ENCODE peak calls at places on chromosomes 7 and 10, in five cellular contexts. One of them, this sample, is unnamed.

GRCh38 chr7:29459591-29459990 is 104.0 kb upstream of the PRR15 start:
- DNase-seq in neuronal stem cell: no peak
- DNase-seq in H9: no peak
- DNase-seq in H1: no peak
- DNase-seq in trophoblast cell: no peak
- DNase-seq in this sample: no peak

GRCh38 chr10:9762966-9763656 is 1254.6 kb upstream of the CELF2 start:
- DNase-seq in neuronal stem cell: no peak
- DNase-seq in H9: no peak
- DNase-seq in H1: no peak
- DNase-seq in trophoblast cell: peak
- DNase-seq in this sample: peak

GRCh38 chr7:13042605-13043236 is 355.3 kb downstream of the ARL4A start:
- DNase-seq in neuronal stem cell: no peak
- DNase-seq in H9: no peak
- DNase-seq in H1: no peak
- DNase-seq in trophoblast cell: no peak
- DNase-seq in this sample: peak

GRCh38 chr7:93914581-93915066 is 6.9 kb upstream of the GNG11 start:
- DNase-seq in neuronal stem cell: no peak
- DNase-seq in H9: no peak
- DNase-seq in H1: no peak
- DNase-seq in trophoblast cell: peak
- DNase-seq in this sample: peak

GRCh38 chr7:84191261-84191660 is 3.3 kb downstream of the SEMA3A start:
- DNase-seq in neuronal stem cell: no peak
- DNase-seq in H9: no peak
- DNase-seq in H1: no peak
- DNase-seq in trophoblast cell: no peak
- DNase-seq in this sample: no peak

GRCh38 chr7:135661311-135662122 is 797 bp upstream of the STMP1 start:
- DNase-seq in neuronal stem cell: no peak
- DNase-seq in H9: no peak
- DNase-seq in H1: no peak
- DNase-seq in trophoblast cell: peak
- DNase-seq in this sample: no peak

GRCh38 chr7:38385682-38386081 is 112.2 kb upstream of the TARP start:
- DNase-seq in neuronal stem cell: no peak
- DNase-seq in H9: no peak
- DNase-seq in H1: no peak
- DNase-seq in trophoblast cell: no peak
- DNase-seq in this sample: no peak

GRCh38 chr7:43534110-43534509 is 48.8 kb upstream of the STK17A start:
- DNase-seq in neuronal stem cell: no peak
- DNase-seq in H9: no peak
- DNase-seq in H1: no peak
- DNase-seq in trophoblast cell: no peak
- DNase-seq in this sample: peak

GRCh38 chr7:70387197-70387596 is 744.7 kb upstream of the GALNT17 start:
- DNase-seq in neuronal stem cell: no peak
- DNase-seq in H9: no peak
- DNase-seq in H1: no peak
- DNase-seq in trophoblast cell: no peak
- DNase-seq in this sample: no peak

GRCh38 chr10:34124522-34125035 is 690.5 kb downstream of the PARD3 start:
- DNase-seq in neuronal stem cell: no peak
- DNase-seq in H9: no peak
- DNase-seq in H1: peak
- DNase-seq in trophoblast cell: peak
- DNase-seq in this sample: no peak

GRCh38 chr7:2201128-2201527 is 31.6 kb downstream of the MAD1L1 start:
- DNase-seq in neuronal stem cell: no peak
- DNase-seq in H9: no peak
- DNase-seq in H1: no peak
- DNase-seq in trophoblast cell: no peak
- DNase-seq in this sample: no peak

GRCh38 chr7:125878990-125879389 is 949.4 kb upstream of the POT1 start:
- DNase-seq in neuronal stem cell: no peak
- DNase-seq in H9: no peak
- DNase-seq in H1: no peak
- DNase-seq in trophoblast cell: no peak
- DNase-seq in this sample: peak

GRCh38 chr10:34861293-34862004 is 46.4 kb upstream of the PARD3 start:
- DNase-seq in neuronal stem cell: no peak
- DNase-seq in H9: no peak
- DNase-seq in H1: no peak
- DNase-seq in trophoblast cell: no peak
- DNase-seq in this sample: peak

GRCh38 chr7:135664046-135664589 is 1.8 kb downstream of the STMP1 start:
- DNase-seq in neuronal stem cell: no peak
- DNase-seq in H9: no peak
- DNase-seq in H1: no peak
- DNase-seq in trophoblast cell: peak
- DNase-seq in this sample: peak

GRCh38 chr7:36284470-36284869 is 105.2 kb upstream of the ANLN start:
- DNase-seq in neuronal stem cell: no peak
- DNase-seq in H9: peak
- DNase-seq in H1: peak
- DNase-seq in trophoblast cell: no peak
- DNase-seq in this sample: no peak

GRCh38 chr10:46310851-46311250 is 24.1 kb downstream of the ANTXRL start:
- DNase-seq in neuronal stem cell: no peak
- DNase-seq in H9: peak
- DNase-seq in H1: no peak
- DNase-seq in trophoblast cell: no peak
- DNase-seq in this sample: no peak

GRCh38 chr10:17563452-17563851 is 53.7 kb downstream of the HACD1 start:
- DNase-seq in neuronal stem cell: no peak
- DNase-seq in H9: no peak
- DNase-seq in H1: no peak
- DNase-seq in trophoblast cell: no peak
- DNase-seq in this sample: no peak

GRCh38 chr10:71621263-71621751 is 98.3 kb downstream of the C10orf105 start:
- DNase-seq in neuronal stem cell: no peak
- DNase-seq in H9: peak
- DNase-seq in H1: no peak
- DNase-seq in trophoblast cell: no peak
- DNase-seq in this sample: peak
- H3K4me2 ChIP-seq in neuronal stem cell: peak
- H3K4me2 ChIP-seq in H9: peak
- H3K4me2 ChIP-seq in H1: peak
- H3K4me2 ChIP-seq in trophoblast cell: peak
- H3K4me2 ChIP-seq in this sample: no peak

DNA sequence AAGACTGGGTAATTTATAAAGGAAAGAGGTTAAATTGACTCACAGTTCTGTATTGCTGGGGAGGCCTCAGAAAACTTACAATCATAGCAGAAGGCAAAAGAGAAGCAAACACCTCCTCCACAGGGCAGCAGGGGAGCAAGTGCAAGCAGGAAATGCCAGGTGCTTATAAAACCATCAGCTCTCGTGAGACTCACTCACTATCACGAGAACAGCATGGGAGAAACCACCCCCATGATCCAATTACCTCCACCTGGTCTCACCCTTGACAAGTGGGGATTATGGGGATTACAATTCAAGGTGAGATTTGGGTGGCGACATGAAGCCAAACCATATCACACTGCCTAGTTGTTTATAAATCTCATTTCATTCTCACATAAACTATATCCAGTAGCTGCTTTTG is 28.0 kb upstream of the CPN1 start:
- DNase-seq in neuronal stem cell: no peak
- DNase-seq in H9: peak
- DNase-seq in H1: no peak
- DNase-seq in trophoblast cell: no peak
- DNase-seq in this sample: no peak
- H2BK12ac ChIP-seq in neuronal stem cell: no peak
- H2BK12ac ChIP-seq in H9: no peak
- H2BK12ac ChIP-seq in H1: no peak
- H2BK12ac ChIP-seq in trophoblast cell: no peak
- H2BK12ac ChIP-seq in this sample: no peak

GRCh38 chr7:77329466-77330168 is 86.5 kb downstream of the GSAP start:
- DNase-seq in neuronal stem cell: no peak
- DNase-seq in H9: no peak
- DNase-seq in H1: no peak
- DNase-seq in trophoblast cell: no peak
- DNase-seq in this sample: no peak

GRCh38 chr7:77335581-77335980 is 80.6 kb downstream of the GSAP start:
- DNase-seq in neuronal stem cell: no peak
- DNase-seq in H9: no peak
- DNase-seq in H1: no peak
- DNase-seq in trophoblast cell: no peak
- DNase-seq in this sample: no peak

GRCh38 chr7:77328669-77329068 is 87.5 kb downstream of the GSAP start:
- DNase-seq in neuronal stem cell: no peak
- DNase-seq in H9: no peak
- DNase-seq in H1: no peak
- DNase-seq in trophoblast cell: no peak
- DNase-seq in this sample: no peak

GRCh38 chr7:77330169-77330882 is 85.8 kb downstream of the GSAP start:
- DNase-seq in neuronal stem cell: no peak
- DNase-seq in H9: no peak
- DNase-seq in H1: no peak
- DNase-seq in trophoblast cell: no peak
- DNase-seq in this sample: peak

GRCh38 chr7:77331938-77332695 is 84.0 kb downstream of the GSAP start:
- DNase-seq in neuronal stem cell: peak
- DNase-seq in H9: peak
- DNase-seq in H1: no peak
- DNase-seq in trophoblast cell: peak
- DNase-seq in this sample: peak
- H3K14ac ChIP-seq in neuronal stem cell: no peak
- H3K14ac ChIP-seq in H9: no peak
- H3K14ac ChIP-seq in H1: no peak
- H3K14ac ChIP-seq in trophoblast cell: no peak
- H3K14ac ChIP-seq in this sample: no peak

DNA sequence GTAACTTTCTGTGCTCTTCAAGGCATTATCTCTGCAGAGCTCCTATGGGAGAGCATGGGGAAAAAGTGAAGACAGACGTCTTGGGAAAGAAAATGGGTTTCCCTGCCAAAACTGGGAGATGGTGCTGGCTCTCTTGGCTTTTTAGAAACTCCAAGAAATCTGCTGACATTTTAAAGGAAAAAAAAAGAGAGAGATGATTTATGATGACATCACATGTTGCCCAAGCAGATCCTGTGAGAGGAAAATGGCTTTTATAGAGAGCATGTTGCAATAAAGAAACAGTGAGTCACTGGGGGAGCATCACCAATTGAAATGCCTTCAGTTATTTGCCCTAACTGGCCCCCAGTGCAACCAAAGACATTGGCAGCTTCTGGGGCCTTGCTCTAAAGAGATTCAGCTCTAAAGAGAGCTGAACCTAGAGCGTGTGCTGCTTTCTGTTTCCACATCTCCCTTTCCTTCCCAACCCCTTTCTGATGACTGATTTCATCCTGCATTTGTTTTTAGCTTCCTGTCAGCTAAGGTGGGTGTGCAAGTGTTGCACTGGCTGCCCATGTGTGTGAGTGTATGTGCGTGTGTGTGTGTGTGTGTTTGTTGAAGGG is 37.7 kb downstream of the LRMDA start:
- DNase-seq in neuronal stem cell: no peak
- DNase-seq in H9: no peak
- DNase-seq in H1: no peak
- DNase-seq in trophoblast cell: no peak
- DNase-seq in this sample: peak
- H3K4me2 ChIP-seq in neuronal stem cell: no peak
- H3K4me2 ChIP-seq in H9: no peak
- H3K4me2 ChIP-seq in H1: no peak
- H3K4me2 ChIP-seq in trophoblast cell: no peak
- H3K4me2 ChIP-seq in this sample: no peak

GRCh38 chr10:131872011-131872836 is 28.6 kb upstream of the PPP2R2D start:
- DNase-seq in neuronal stem cell: no peak
- DNase-seq in H9: no peak
- DNase-seq in H1: no peak
- DNase-seq in trophoblast cell: no peak
- DNase-seq in this sample: no peak
- H2BK12ac ChIP-seq in neuronal stem cell: no peak
- H2BK12ac ChIP-seq in H9: no peak
- H2BK12ac ChIP-seq in H1: no peak
- H2BK12ac ChIP-seq in trophoblast cell: no peak
- H2BK12ac ChIP-seq in this sample: no peak

This sample was measured in mesenchymal stem cell.